ENCODE peak calls at places on chromosomes 7 and 10, in four cellular contexts. F, H, G and O are unnamed samples.

GRCh38 chr10:117541909-117542705 is 439 bp upstream of the EMX2 start:
- DNase-seq in F (no peak), H (peak), G (peak), O (peak)

GRCh38 chr7:16428182-16428581 is 6.8 kb upstream of the CRPPA start:
- DNase-seq in F (no peak), H (no peak), G (no peak), O (no peak)

GRCh38 chr10:79022565-79023488 is 45.9 kb upstream of the ZMIZ1 start:
- DNase-seq in F (no peak), H (peak), G (peak), O (peak)

GRCh38 chr7:29375641-29376562 is 181.3 kb downstream of the CHN2 start:
- DNase-seq in F (no peak), H (no peak), G (no peak), O (no peak)

GRCh38 chr10:52949899-52950298 is 177.3 kb upstream of the MBL2 start:
- DNase-seq in F (no peak), H (no peak), G (peak), O (no peak)

GRCh38 chr7:81299711-81300110 is 380.9 kb upstream of the SEMA3C start:
- DNase-seq in F (no peak), H (no peak), G (no peak), O (no peak)

GRCh38 chr10:94403823-94404228 is 1.5 kb downstream of the TBC1D12 start:
- DNase-seq in F (no peak), H (no peak), G (no peak), O (no peak)

GRCh38 chr7:101924171-101924570 is 106.7 kb downstream of the CUX1 start:
- DNase-seq in F (no peak), H (no peak), G (peak), O (no peak)

GRCh38 chr10:108801775-108802516 is 1121.4 kb downstream of the XPNPEP1 start:
- DNase-seq in F (no peak), H (peak), G (peak), O (peak)

GRCh38 chr10:1377231-1377630 is 321.0 kb downstream of the WDR37 start:
- DNase-seq in F (no peak), H (no peak), G (no peak), O (no peak)

GRCh38 chr10:33365871-33366411 is 31.5 kb upstream of the NRP1 start:
- DNase-seq in F (no peak), H (peak), G (peak), O (peak)

GRCh38 chr10:133157662-133158436 is 2.2 kb upstream of the KNDC1 start:
- DNase-seq in F (no peak), H (no peak), G (no peak), O (no peak)

GRCh38 chr7:39667354-39667923 is 44.1 kb downstream of the RALA start:
- DNase-seq in F (no peak), H (no peak), G (no peak), O (peak)

GRCh38 chr7:55261386-55261770 is 103.8 kb upstream of the LANCL2 start:
- DNase-seq in F (no peak), H (no peak), G (no peak), O (no peak)

GRCh38 chr7:127514499-127514898 is 70.9 kb downstream of the GCC1 start:
- DNase-seq in F (no peak), H (peak), G (peak), O (peak)

DNA sequence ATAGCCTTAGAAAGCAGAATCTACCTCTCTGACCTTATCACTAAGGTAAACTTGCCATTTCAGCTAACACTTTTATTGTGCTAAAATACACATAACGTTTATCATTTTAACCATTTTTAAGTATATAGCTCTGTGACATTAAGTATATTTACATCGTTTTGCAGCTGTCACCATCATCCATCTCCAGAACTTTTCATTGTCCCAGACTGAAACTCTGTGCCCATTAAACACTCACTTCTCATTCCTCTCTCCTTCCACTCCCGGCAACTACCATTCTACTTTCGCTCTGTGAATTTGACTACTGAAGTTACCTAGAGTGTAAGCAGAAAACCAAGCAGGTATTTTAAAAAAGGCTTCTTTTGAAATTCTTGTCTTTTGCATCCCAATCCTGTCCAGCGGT is 1.3 kb downstream of the DDX50 start:
- DNase-seq in F (no peak), H (no peak), G (no peak), O (no peak)
- H3K4me3 ChIP-seq in F (peak), H (peak), G (peak), O (peak)

DNA sequence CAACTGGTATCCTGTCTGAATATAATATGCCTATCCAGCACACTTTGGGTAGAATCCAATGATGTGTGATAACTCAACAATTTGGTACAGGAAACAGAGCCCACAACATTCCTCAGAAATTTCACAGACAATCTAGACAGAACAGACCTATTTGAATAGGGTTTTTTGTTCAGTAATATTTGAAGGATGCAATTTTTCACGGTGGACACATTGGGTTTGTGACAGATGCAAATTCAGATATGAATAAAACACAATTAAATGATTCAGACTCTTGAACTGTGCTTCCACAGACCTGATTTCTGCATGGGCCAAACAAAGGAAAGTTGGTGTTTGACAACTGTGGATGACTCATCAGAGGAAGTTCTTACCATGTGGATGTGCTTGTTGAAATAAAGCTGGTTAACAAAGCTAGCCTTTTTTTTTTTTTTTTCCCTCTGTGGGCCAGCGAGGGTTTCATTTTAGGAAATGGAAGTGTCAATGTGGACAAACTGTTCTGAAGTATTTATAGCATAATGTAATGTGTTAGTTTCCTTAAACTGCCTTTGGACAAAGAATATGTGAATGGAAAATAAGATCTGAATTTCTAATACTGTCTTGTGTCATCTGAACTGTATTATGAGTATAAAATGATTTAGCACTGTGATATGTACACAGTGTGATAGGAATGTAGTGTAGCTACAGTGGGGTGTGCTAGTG is 43.2 kb upstream of the FAM133B start:
- DNase-seq in F (no peak), H (peak), G (peak), O (peak)
- H3K4me3 ChIP-seq in F (no peak), H (no peak), G (no peak), O (no peak)

GRCh38 chr7:78749052-78749746 is 704.3 kb downstream of the MAGI2 start:
- DNase-seq in F (no peak), H (no peak), G (no peak), O (no peak)
- H3K4me3 ChIP-seq in F (no peak), H (no peak), G (no peak), O (no peak)

DNA sequence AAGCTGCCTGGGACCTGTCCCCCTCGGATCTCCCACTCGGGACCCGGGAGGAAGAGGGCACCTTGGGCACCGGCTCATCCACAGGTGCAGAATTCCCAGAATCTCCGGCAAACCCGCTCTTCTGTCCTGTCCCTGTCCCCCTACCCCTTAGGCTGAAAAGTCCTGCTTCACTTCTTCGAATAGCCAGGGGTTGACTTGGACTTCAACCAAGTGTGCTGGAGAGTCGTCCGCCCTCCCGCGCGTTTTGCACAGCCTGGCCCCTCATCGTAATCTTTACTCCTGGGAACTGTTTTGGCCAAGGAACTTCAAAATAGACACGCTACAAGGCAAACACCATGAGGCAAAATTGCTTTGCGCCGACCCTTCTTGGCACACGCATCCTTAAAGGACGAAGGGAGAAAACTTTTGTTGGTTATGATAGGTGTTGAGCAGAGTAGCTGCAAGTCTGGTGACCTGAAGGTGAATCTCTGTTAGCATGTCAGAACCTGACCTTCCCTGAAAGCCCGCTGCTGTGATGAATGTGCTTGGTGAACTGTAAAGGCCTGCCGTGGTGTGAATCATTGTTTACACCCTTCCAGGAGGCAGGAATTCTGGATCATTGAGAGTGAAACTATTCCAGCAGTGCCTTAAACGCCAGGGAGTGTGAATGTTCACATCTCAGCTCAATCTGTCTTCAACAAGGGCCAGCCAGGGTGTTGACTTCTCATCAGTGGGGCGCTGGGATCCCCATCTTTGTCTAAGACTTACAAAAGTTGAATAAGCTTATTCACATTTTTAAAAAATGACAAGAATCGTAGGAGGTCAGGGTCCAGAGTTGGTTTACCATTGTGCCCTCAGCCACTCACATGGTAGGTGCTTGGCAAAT is 589 bp upstream of the RAPGEF5 start:
- DNase-seq in F (no peak), H (peak), G (peak), O (no peak)
- H3K4me3 ChIP-seq in F (no peak), H (peak), G (peak), O (peak)